ENCODE peak calls at places on chromosomes 2 and 18, in four cellular contexts. V, S, C and F are unnamed samples. For H3K4me1, the result is how much of the 10 kb centered on the place peaks cover.

GRCh38 chr18:7568426-7568825 is 1.3 kb downstream of the PTPRM start:
- DNase-seq in V (peak), S (no peak), C (peak), F (peak)

GRCh38 chr18:79608069-79608468 is 71.5 kb upstream of the CTDP1 start:
- DNase-seq in V (peak), S (no peak), C (peak), F (no peak)

GRCh38 chr18:7626922-7627440 is 59.9 kb downstream of the PTPRM start:
- DNase-seq in V (no peak), S (peak), C (no peak), F (no peak)

GRCh38 chr2:143701785-143702184 is 572.6 kb downstream of the ARHGAP15 start:
- DNase-seq in V (no peak), S (no peak), C (no peak), F (no peak)

GRCh38 chr18:23302852-23303527 is 150.1 kb upstream of the RIOK3 start:
- DNase-seq in V (no peak), S (peak), C (no peak), F (no peak)

GRCh38 chr2:96808176-96808837 is 7.8 kb upstream of the CNNM3 start:
- DNase-seq in V (no peak), S (no peak), C (no peak), F (no peak)

GRCh38 chr2:176188218-176188968 is at the start of gene HOXD1:
- DNase-seq in V (peak), S (peak), C (no peak), F (no peak)

GRCh38 chr2:71790261-71791038 is 337.1 kb downstream of the DYSF start:
- DNase-seq in V (no peak), S (peak), C (peak), F (no peak)

GRCh38 chr18:64372850-64373249 is 224.0 kb upstream of the LINC00305 start:
- DNase-seq in V (no peak), S (no peak), C (no peak), F (no peak)

GRCh38 chr2:236552586-236552985 is 17.0 kb upstream of the ACKR3 start:
- DNase-seq in V (no peak), S (no peak), C (no peak), F (no peak)

GRCh38 chr18:33577688-33578370 is at the start of gene ASXL3:
- DNase-seq in V (peak), S (peak), C (peak), F (no peak)

GRCh38 chr2:15795426-15795825 is 144.9 kb upstream of the MYCN start:
- DNase-seq in V (no peak), S (no peak), C (no peak), F (no peak)

GRCh38 chr2:77521482-77521881 is 694 bp downstream of the LRRTM4 start:
- DNase-seq in V (no peak), S (no peak), C (no peak), F (no peak)

GRCh38 chr2:215410932-215411285 is 25.0 kb downstream of the FN1 start:
- DNase-seq in V (no peak), S (no peak), C (no peak), F (no peak)

GRCh38 chr18:48290162-48290926 is 118.8 kb downstream of the ZBTB7C start:
- DNase-seq in V (no peak), S (no peak), C (no peak), F (no peak)

GRCh38 chr2:48315847-48316194 is 214.1 kb upstream of the STON1 start:
- DNase-seq in V (no peak), S (peak), C (no peak), F (no peak)

DNA sequence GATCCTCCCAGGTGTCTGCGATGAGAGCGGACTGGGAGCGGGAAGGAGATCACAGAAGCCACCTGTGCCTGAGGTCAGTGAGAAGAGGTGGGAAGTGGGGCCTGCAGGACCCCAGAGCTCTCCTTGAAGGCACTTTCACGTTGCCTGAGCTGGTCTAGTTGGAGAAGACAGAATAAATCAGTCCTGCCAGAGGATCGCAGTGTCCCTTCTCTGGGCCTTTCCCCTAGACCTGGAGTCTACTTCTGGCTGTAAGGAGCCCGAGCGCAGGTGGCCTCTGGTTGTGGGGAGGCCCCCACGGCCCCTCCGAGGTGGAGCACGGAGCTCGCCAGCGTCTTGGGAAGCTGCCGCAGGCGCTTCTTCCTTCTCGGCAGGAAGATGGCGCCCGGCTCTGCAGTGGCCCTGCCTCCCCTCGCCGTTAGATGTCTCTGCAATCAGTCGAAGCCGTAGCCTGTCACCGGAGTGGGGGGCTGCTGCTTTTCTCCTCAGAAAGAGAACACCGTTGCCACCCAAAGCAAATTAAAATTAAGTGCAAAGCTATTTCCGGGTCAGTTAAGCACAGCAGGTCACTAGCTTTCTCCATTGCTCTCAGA is 212.0 kb upstream of the MYT1L start:
- DNase-seq in V (no peak), S (peak), C (no peak), F (no peak)
- TF ChIP-seq CTCF in V (no peak), S (peak), C (no peak), F (no peak)

GRCh38 chr2:120710256-120710655 is 25.4 kb upstream of the GLI2 start:
- DNase-seq in V (no peak), S (peak), C (no peak), F (no peak)
- H3K27ac ChIP-seq in V (no peak), S (no peak), C (no peak), F (no peak)

GRCh38 chr18:37572736-37573135 is 7.1 kb upstream of the CELF4 start:
- DNase-seq in V (no peak), S (peak), C (no peak), F (no peak)
- H3K4me1 ChIP-seq in V (under half), S (under half), C (under half), F (under half)

GRCh38 chr2:208033701-208034502 is 8.6 kb upstream of the PLEKHM3 start:
- DNase-seq in V (no peak), S (peak), C (no peak), F (no peak)
- TF ChIP-seq CTCF in V (no peak), S (peak), C (peak), F (no peak)

DNA sequence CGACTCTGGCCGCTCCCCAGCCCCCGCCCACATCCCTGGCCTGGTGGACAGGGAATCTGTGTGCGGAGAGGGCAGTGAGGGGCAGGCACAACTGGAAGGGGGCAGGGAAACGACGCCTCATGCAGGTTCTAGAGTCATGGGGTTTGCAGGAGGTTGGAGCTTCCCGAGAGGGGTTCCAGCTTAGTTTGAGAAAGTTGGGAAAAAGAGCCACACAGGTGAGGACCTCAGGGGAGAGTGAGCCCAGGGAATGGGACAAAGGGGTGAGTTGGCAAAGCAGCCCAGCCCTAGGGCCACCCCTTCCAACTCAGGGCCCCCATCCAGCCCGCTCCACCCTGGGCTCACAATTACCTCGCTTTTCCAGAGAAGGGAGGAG is 1.7 kb downstream of the RTKN start:
- DNase-seq in V (no peak), S (no peak), C (no peak), F (peak)
- H3K27ac ChIP-seq in V (peak), S (peak), C (peak), F (peak)

DNA sequence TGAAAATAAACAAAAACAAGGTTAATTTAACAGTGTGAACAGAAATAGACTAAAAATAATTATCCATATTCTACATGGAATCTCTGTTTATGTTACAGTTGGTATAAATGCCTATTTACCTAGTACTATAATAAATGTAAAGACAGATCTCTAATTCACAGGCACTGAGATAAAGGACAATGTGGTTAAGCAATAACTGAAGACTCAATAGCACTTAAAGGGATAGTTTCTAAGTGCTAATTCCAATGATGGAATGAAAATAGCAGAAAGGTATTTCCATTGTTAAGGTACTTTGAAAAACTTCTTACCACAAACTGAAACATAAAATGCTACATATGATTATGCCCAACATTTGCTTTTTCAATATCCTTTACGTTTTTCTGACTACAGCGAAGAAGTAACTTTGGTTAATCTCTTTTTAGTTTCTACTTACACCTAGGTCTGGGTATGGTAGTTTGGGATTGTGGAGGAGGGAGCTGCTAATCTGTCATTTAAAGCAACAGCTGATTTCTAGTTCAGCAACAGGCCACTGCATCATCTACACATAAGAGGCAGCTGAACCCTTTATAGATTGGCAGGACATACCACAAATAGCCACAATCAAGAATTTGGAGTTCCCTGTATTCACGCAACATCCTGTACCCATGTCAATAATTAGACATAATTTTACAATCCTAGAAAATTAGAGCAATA is 27.2 kb downstream of the MAP4K3 start:
- DNase-seq in V (no peak), S (no peak), C (no peak), F (no peak)
- H3K4me1 ChIP-seq in V (under half), S (under half), C (half or more), F (half or more)

DNA sequence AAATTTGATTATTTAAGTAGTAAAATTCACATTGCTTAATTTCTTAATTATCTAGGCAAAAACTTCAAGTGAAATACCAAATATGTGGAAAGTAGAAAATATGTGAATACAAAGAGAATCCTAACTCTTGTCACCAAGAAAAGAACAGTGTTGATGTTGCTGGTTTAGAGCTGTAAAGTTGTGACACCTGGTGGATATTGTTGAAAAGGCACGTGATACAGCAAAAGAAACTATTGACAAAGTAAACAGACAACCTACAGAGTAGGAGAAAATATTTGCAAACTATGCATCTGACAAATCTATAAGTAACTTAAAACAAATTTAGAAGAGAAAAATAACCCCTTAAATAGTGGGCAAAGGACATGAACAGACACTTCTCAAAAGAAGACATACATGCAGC is 25.6 kb upstream of the ZC3H15 start:
- DNase-seq in V (no peak), S (no peak), C (no peak), F (no peak)
- TF ChIP-seq CTCF in V (no peak), S (peak), C (peak), F (peak)

GRCh38 chr2:46318579-46319460 is 21.6 kb downstream of the EPAS1 start:
- DNase-seq in V (no peak), S (no peak), C (no peak), F (no peak)

GRCh38 chr2:46323671-46324207 is 26.5 kb downstream of the EPAS1 start:
- DNase-seq in V (no peak), S (no peak), C (no peak), F (no peak)

GRCh38 chr2:46317092-46317486 is 19.9 kb downstream of the EPAS1 start:
- DNase-seq in V (no peak), S (no peak), C (no peak), F (no peak)

GRCh38 chr2:46320141-46320567 is 22.9 kb downstream of the EPAS1 start:
- DNase-seq in V (no peak), S (no peak), C (no peak), F (no peak)

GRCh38 chr2:46319711-46320110 is 22.5 kb downstream of the EPAS1 start:
- DNase-seq in V (no peak), S (no peak), C (no peak), F (no peak)
- H3K27ac ChIP-seq in V (peak), S (no peak), C (peak), F (no peak)

GRCh38 chr2:28411956-28412609 is 19.4 kb downstream of the FOSL2 start:
- DNase-seq in V (peak), S (no peak), C (no peak), F (peak)
- H3K4me1 ChIP-seq in V (under half), S (under half), C (under half), F (under half)